ENCODE peak calls at places on chromosomes 16 and 17, in eight cellular contexts. J, Z, P, W, T, B, A and O are unnamed samples.

GRCh38 chr16:12027091-12027490 is 50.6 kb downstream of the SNX29 start:
- DNase-seq in Z (no peak), T (no peak), P (peak), B (no peak), J (peak), A (no peak), W (no peak), O (no peak)

GRCh38 chr16:53131363-53132071 is 76.7 kb downstream of the CHD9 start:
- DNase-seq in A (peak), J (no peak), B (peak), Z (peak), W (peak), T (peak), P (peak), O (no peak)

GRCh38 chr16:85098565-85098964 is 13.7 kb downstream of the CIBAR2 start:
- DNase-seq in J (no peak), Z (no peak), T (no peak), W (no peak), A (no peak), P (no peak), B (no peak), O (no peak)

GRCh38 chr16:14011846-14012245 is 59.3 kb upstream of the MRTFB start:
- DNase-seq in Z (no peak), B (no peak), P (no peak), T (no peak), J (no peak), A (no peak), W (no peak), O (no peak)

GRCh38 chr16:11200523-11201063 is 55.4 kb downstream of the SOCS1 start:
- DNase-seq in B (no peak), W (no peak), P (no peak), A (no peak), T (no peak), Z (no peak), J (no peak), O (no peak)

GRCh38 chr17:14784997-14785696 is 480.0 kb downstream of the PMP22 start:
- DNase-seq in A (peak), J (no peak), Z (no peak), P (no peak), W (no peak), B (no peak), T (no peak), O (no peak)

GRCh38 chr16:9123871-9124270 is 32.4 kb downstream of the HAPSTR1 start:
- DNase-seq in Z (no peak), P (no peak), B (no peak), J (peak), T (peak), W (no peak), A (no peak), O (no peak)

GRCh38 chr16:67979955-67980678 is at the start of gene DPEP3:
- DNase-seq in A (no peak), Z (no peak), B (no peak), P (no peak), T (no peak), J (no peak), W (no peak), O (no peak)

GRCh38 chr16:73743665-73744496 is 552.7 kb upstream of the PSMD7 start:
- DNase-seq in W (no peak), J (no peak), B (peak), P (peak), A (no peak), Z (no peak), T (no peak), O (peak)

GRCh38 chr17:82863941-82864720 is 24.3 kb upstream of the ZNF750 start:
- DNase-seq in B (no peak), T (no peak), J (peak), W (peak), Z (no peak), P (peak), A (peak), O (no peak)

GRCh38 chr16:55386534-55387296 is 62.7 kb downstream of the IRX6 start:
- DNase-seq in W (no peak), A (no peak), Z (no peak), T (no peak), B (no peak), J (no peak), P (no peak), O (no peak)